ENCODE peak calls at places on chromosomes 5 and 9, in nine cellular contexts. Y, O, I, L, B, P, C, T and E are unnamed samples.
A peak's percentile ranks its signal among the peaks of the same experiment; 100 is the strongest.

GRCh38 chr9:88777498-88778312 is 213.6 kb upstream of the S1PR3 start:
- DNase-seq in Y (no peak), O (no peak), I (no peak), L (no peak), B (no peak), P (no peak), C (no peak), T (no peak), E (peak; percentile 24)

GRCh38 chr5:146652547-146652946 is 136.6 kb upstream of the GPR151 start:
- DNase-seq in Y (no peak), O (no peak), I (no peak), L (no peak), B (no peak), P (no peak), C (no peak), T (no peak), E (no peak)

GRCh38 chr9:13064060-13064459 is 215.4 kb downstream of the MPDZ start:
- DNase-seq in Y (no peak), O (no peak), I (no peak), L (no peak), B (no peak), P (no peak), C (no peak), T (no peak), E (no peak)

GRCh38 chr5:144698454-144698853 is 527.8 kb downstream of the KCTD16 start:
- DNase-seq in Y (no peak), O (peak; percentile 75), I (no peak), L (no peak), B (peak; percentile 27), P (no peak), C (no peak), T (no peak), E (no peak)

GRCh38 chr5:28012538-28012937 is 974.2 kb upstream of the CDH9 start:
- DNase-seq in Y (peak; percentile 48), O (no peak), I (no peak), L (no peak), B (no peak), P (no peak), C (no peak), T (no peak), E (no peak)

GRCh38 chr9:34964458-34964857 is 6.4 kb downstream of the PHF24 start:
- DNase-seq in Y (no peak), O (peak; percentile 2), I (no peak), L (no peak), B (no peak), P (no peak), C (no peak), T (no peak), E (no peak)

GRCh38 chr5:124527220-124527991 is 219.0 kb downstream of the ZNF608 start:
- DNase-seq in Y (no peak), O (peak; percentile 86), I (no peak), L (no peak), B (peak; percentile 90), P (no peak), C (no peak), T (no peak), E (no peak)

GRCh38 chr5:53362521-53362941 is 117.9 kb upstream of the FST start:
- DNase-seq in Y (no peak), O (peak; percentile 15), I (no peak), L (peak; percentile 30), B (peak; percentile 85), P (no peak), C (peak; percentile 86), T (no peak), E (no peak)

GRCh38 chr9:12815895-12816294 is 41.1 kb downstream of the LURAP1L start:
- DNase-seq in Y (no peak), O (no peak), I (no peak), L (no peak), B (no peak), P (no peak), C (no peak), T (no peak), E (no peak)

GRCh38 chr9:133430244-133430643 is 8.1 kb downstream of the ADAMTS13 start:
- DNase-seq in Y (no peak), O (no peak), I (no peak), L (no peak), B (no peak), P (no peak), C (no peak), T (no peak), E (no peak)

GRCh38 chr5:1737790-1738405 is 61.7 kb downstream of the MRPL36 start:
- DNase-seq in Y (peak; percentile 39), O (peak; percentile 4), I (peak; percentile 54), L (no peak), B (peak; percentile 27), P (peak; percentile 46), C (peak; percentile 48), T (peak; percentile 52), E (no peak)

GRCh38 chr5:132905938-132906337 is 32.5 kb downstream of the LEAP2 start:
- DNase-seq in Y (no peak), O (peak; percentile 28), I (no peak), L (no peak), B (no peak), P (no peak), C (no peak), T (no peak), E (no peak)

GRCh38 chr5:62742214-62742613 is 163.6 kb downstream of the LRRC70 start:
- DNase-seq in Y (no peak), O (peak; percentile 42), I (no peak), L (no peak), B (peak; percentile 69), P (no peak), C (no peak), T (no peak), E (no peak)

GRCh38 chr5:68587181-68587580 is 371.6 kb downstream of the PIK3R1 start:
- DNase-seq in Y (no peak), O (no peak), I (no peak), L (no peak), B (no peak), P (no peak), C (peak; percentile 21), T (no peak), E (no peak)

GRCh38 chr5:82349651-82350050 is 71.5 kb upstream of the RPS23 start:
- DNase-seq in Y (peak; percentile 60), O (no peak), I (peak; percentile 54), L (peak; percentile 17), B (peak; percentile 13), P (peak; percentile 57), C (no peak), T (peak; percentile 67), E (peak; percentile 63)

GRCh38 chr5:74275204-74275992 is 365.1 kb downstream of the ENC1 start:
- DNase-seq in Y (no peak), O (no peak), I (no peak), L (no peak), B (no peak), P (no peak), C (peak; percentile 70), T (no peak), E (no peak)

GRCh38 chr5:31825775-31826068 is 186.8 kb downstream of the PDZD2 start:
- DNase-seq in Y (no peak), O (no peak), I (no peak), L (no peak), B (no peak), P (no peak), C (no peak), T (no peak), E (no peak)

GRCh38 chr9:19102181-19102630 is 498 bp downstream of the HAUS6 start:
- DNase-seq in Y (peak; percentile 56), O (no peak), I (peak; percentile 30), L (no peak), B (peak; percentile 43), P (peak; percentile 48), C (peak; percentile 9), T (peak; percentile 35), E (peak; percentile 31)

GRCh38 chr5:134586866-134587524 is 45.6 kb downstream of the SAR1B start:
- DNase-seq in Y (peak; percentile 83), O (peak; percentile 81), I (peak; percentile 76), L (no peak), B (peak; percentile 88), P (peak; percentile 95), C (peak; percentile 86), T (peak; percentile 92), E (peak; percentile 88)

GRCh38 chr9:108163321-108164005 is 673.9 kb upstream of the KLF4 start:
- DNase-seq in Y (no peak), O (peak; percentile 60), I (no peak), L (no peak), B (peak; percentile 20), P (no peak), C (peak; percentile 22), T (no peak), E (no peak)

GRCh38 chr9:95999390-95999789 is 123.9 kb downstream of the ERCC6L2 start:
- DNase-seq in Y (no peak), O (no peak), I (no peak), L (no peak), B (no peak), P (no peak), C (no peak), T (no peak), E (no peak)

GRCh38 chr9:95360866-95361265 is 43.4 kb upstream of the FANCC start:
- DNase-seq in Y (no peak), O (no peak), I (no peak), L (no peak), B (no peak), P (no peak), C (no peak), T (no peak), E (peak; percentile 21)